ENCODE peak calls at places on chromosome X, in nine cellular contexts. K is iris pigment epithelial cell; F is astrocyte of the cerebellum; Z is posterior cingulate gyrus; H is fibroblast of villous mesenchyme; A is activated CD4-positive, alpha-beta T cell treated with anti-CD3 and anti-CD28 coated beads, Interleukin-2, amount 10 ng/mL, durations not matched to agents 7 days and 5 days; W is NCI-H1048; B is NCI-H510A treated with DMSO at 0.1 percent for 48 hours; C is GM23248. Y is an unnamed sample.

GRCh38 chrX:15056044-15056443 is 182.8 kb downstream of the MOSPD2 start:
- DNase-seq in H (no peak), B (no peak), F (no peak), A (no peak), Z (no peak), K (no peak), C (peak), W (no peak), Y (no peak)

GRCh38 chrX:106802388-106803275 is at the start of gene TBC1D8B:
- DNase-seq in B (peak), K (peak), H (peak), Z (peak), A (peak), F (peak), W (peak), C (peak), Y (peak)

GRCh38 chrX:78747471-78747870 is at the start of gene LPAR4:
- DNase-seq in C (peak), K (peak), W (no peak), H (no peak), Z (no peak), B (no peak), A (no peak), F (peak), Y (no peak)

GRCh38 chrX:38968344-38968743 is 167.1 kb downstream of the MID1IP1 start:
- DNase-seq in A (no peak), Z (no peak), B (no peak), C (no peak), F (no peak), W (no peak), K (no peak), H (peak), Y (no peak)

GRCh38 chrX:39944416-39944815 is 153.3 kb downstream of the BCOR start:
- DNase-seq in F (no peak), K (no peak), Z (no peak), C (no peak), A (no peak), W (no peak), H (no peak), B (no peak), Y (no peak)

GRCh38 chrX:132389480-132389879 is 99.4 kb downstream of the MBNL3 start:
- DNase-seq in Z (no peak), W (no peak), K (no peak), C (no peak), H (no peak), A (no peak), F (no peak), B (no peak), Y (no peak)

GRCh38 chrX:47568656-47569295 is 7.8 kb downstream of the ARAF start:
- DNase-seq in K (no peak), H (no peak), A (peak), C (no peak), B (no peak), W (no peak), Z (no peak), F (no peak), Y (peak)

GRCh38 chrX:40323977-40324376 is 226.2 kb upstream of the BCOR start:
- DNase-seq in W (no peak), A (no peak), K (no peak), B (no peak), F (no peak), Z (no peak), C (no peak), H (no peak), Y (no peak)

GRCh38 chrX:103248553-103248952 is 6.4 kb downstream of the TCEAL8 start:
- DNase-seq in C (peak), A (peak), W (no peak), Z (no peak), B (peak), H (peak), F (peak), K (peak), Y (no peak)

GRCh38 chrX:17047224-17047623 is 100.8 kb downstream of the REPS2 start:
- DNase-seq in Z (no peak), K (no peak), A (no peak), B (no peak), H (no peak), F (no peak), W (no peak), C (no peak), Y (no peak)

GRCh38 chrX:18441780-18442367 is 16.5 kb downstream of the CDKL5 start:
- DNase-seq in Z (no peak), A (no peak), C (no peak), K (no peak), F (no peak), W (no peak), B (no peak), H (no peak), Y (no peak)

GRCh38 chrX:154417157-154417556 is 5.8 kb downstream of the TAFAZZIN start:
- DNase-seq in F (no peak), W (no peak), Z (no peak), C (no peak), B (no peak), A (no peak), H (no peak), K (no peak), Y (no peak)

GRCh38 chrX:40434947-40435346 is 145.8 kb upstream of the ATP6AP2 start:
- DNase-seq in C (peak), K (peak), F (no peak), A (no peak), H (peak), B (peak), Z (peak), W (no peak), Y (no peak)

GRCh38 chrX:12901486-12901885 is 4.9 kb upstream of the TLR8 start:
- DNase-seq in K (peak), C (peak), Z (peak), B (peak), F (peak), A (peak), W (no peak), H (peak), Y (peak)

GRCh38 chrX:65588795-65589194 is 54.2 kb upstream of the LAS1L start:
- DNase-seq in H (no peak), W (no peak), F (no peak), B (no peak), K (no peak), A (no peak), Z (no peak), C (no peak), Y (no peak)

GRCh38 chrX:1475881-1476280 is 23.2 kb upstream of the ASMTL start:
- DNase-seq in A (peak), H (no peak), F (no peak), C (no peak), B (no peak), K (no peak), Z (no peak), W (no peak), Y (peak)

GRCh38 chrX:9851890-9852289 is 65.7 kb downstream of the SHROOM2 start:
- DNase-seq in W (no peak), B (no peak), H (no peak), F (no peak), C (no peak), A (no peak), Z (no peak), K (no peak), Y (no peak)

GRCh38 chrX:23745786-23746185 is 2.7 kb upstream of the ACOT9 start:
- DNase-seq in F (no peak), Z (no peak), K (no peak), C (no peak), H (no peak), W (no peak), B (no peak), A (no peak), Y (peak)

GRCh38 chrX:143298663-143299241 is 218.5 kb downstream of the SPANXN3 start:
- DNase-seq in H (no peak), F (no peak), C (no peak), Z (no peak), B (no peak), A (no peak), K (no peak), W (no peak), Y (no peak)

GRCh38 chrX:39253551-39253950 is 452.3 kb downstream of the MID1IP1 start:
- DNase-seq in C (peak), A (no peak), W (no peak), K (peak), B (no peak), Z (no peak), H (no peak), F (no peak), Y (no peak)

GRCh38 chrX:12820737-12821136 is 29.5 kb downstream of the PRPS2 start:
- DNase-seq in H (no peak), C (no peak), Z (no peak), W (no peak), A (no peak), B (no peak), F (no peak), K (no peak), Y (no peak)

GRCh38 chrX:38494239-38494823 is 67.0 kb upstream of the TSPAN7 start:
- DNase-seq in F (no peak), W (no peak), K (no peak), B (no peak), H (no peak), Z (no peak), A (no peak), C (no peak), Y (no peak)

GRCh38 chrX:119636419-119636818 is 30.2 kb upstream of the NKRF start:
- DNase-seq in K (no peak), C (no peak), A (no peak), Z (no peak), F (no peak), W (no peak), H (no peak), B (no peak), Y (no peak)

GRCh38 chrX:50327235-50327634 is 122.7 kb downstream of the CCNB3 start:
- DNase-seq in A (no peak), K (no peak), B (peak), F (no peak), W (no peak), H (no peak), Z (no peak), C (no peak), Y (no peak)

Y was measured in activated naive CD4-positive, alpha-beta T cell treated with anti-CD3 and anti-CD28 coated beads, Interleukin-2, amount 10 ng/mL, durations not matched to agents 7 days and 5 days.